ENCODE peak calls at places on chromosomes 16 and 17, in six cellular contexts. One of them, this sample, is unnamed.
A peak's percentile ranks its signal among the peaks of the same experiment; 100 is the strongest.

GRCh38 chr16:54160252-54160860 is 126.2 kb downstream of the IRX3 start:
- DNase-seq in ovary: no peak
- DNase-seq in SK-N-SH: no peak
- DNase-seq in psoas muscle: no peak
- DNase-seq in mammary epithelial cell: no peak
- DNase-seq in endothelial cell: no peak
- DNase-seq in this sample: no peak

GRCh38 chr16:81457326-81458133 is 12.9 kb downstream of the CMIP start:
- DNase-seq in ovary: peak; percentile 39
- DNase-seq in psoas muscle: peak; percentile 18
- DNase-seq in endothelial cell: no peak
- DNase-seq in SK-N-SH: no peak
- DNase-seq in mammary epithelial cell: peak; percentile 45
- DNase-seq in this sample: no peak

GRCh38 chr16:29978564-29979270 is 5.0 kb downstream of the TAOK2 start:
- DNase-seq in mammary epithelial cell: no peak
- DNase-seq in ovary: no peak
- DNase-seq in endothelial cell: no peak
- DNase-seq in psoas muscle: no peak
- DNase-seq in SK-N-SH: peak; percentile 4
- DNase-seq in this sample: no peak

GRCh38 chr17:20935740-20936139 is 107.1 kb downstream of the USP22 start:
- DNase-seq in ovary: no peak
- DNase-seq in endothelial cell: no peak
- DNase-seq in SK-N-SH: no peak
- DNase-seq in psoas muscle: no peak
- DNase-seq in mammary epithelial cell: peak; percentile 96
- DNase-seq in this sample: no peak

GRCh38 chr17:35892091-35892637 is 12.0 kb upstream of the CCL5 start:
- DNase-seq in ovary: no peak
- DNase-seq in mammary epithelial cell: peak; percentile 33
- DNase-seq in SK-N-SH: no peak
- DNase-seq in psoas muscle: no peak
- DNase-seq in endothelial cell: no peak
- DNase-seq in this sample: no peak

GRCh38 chr17:66275651-66276050 is 26.8 kb upstream of the PRKCA start:
- DNase-seq in ovary: no peak
- DNase-seq in endothelial cell: no peak
- DNase-seq in SK-N-SH: no peak
- DNase-seq in psoas muscle: no peak
- DNase-seq in mammary epithelial cell: peak; percentile 94
- DNase-seq in this sample: no peak

GRCh38 chr17:61331886-61332285 is 67.8 kb upstream of the TBX2 start:
- DNase-seq in endothelial cell: no peak
- DNase-seq in ovary: no peak
- DNase-seq in SK-N-SH: no peak
- DNase-seq in mammary epithelial cell: no peak
- DNase-seq in psoas muscle: no peak
- DNase-seq in this sample: no peak

GRCh38 chr16:24491721-24492120 is 47.6 kb upstream of the RBBP6 start:
- DNase-seq in psoas muscle: no peak
- DNase-seq in endothelial cell: no peak
- DNase-seq in mammary epithelial cell: peak; percentile 11
- DNase-seq in SK-N-SH: no peak
- DNase-seq in ovary: no peak
- DNase-seq in this sample: no peak

GRCh38 chr16:22711847-22712246 is 102.1 kb upstream of the HS3ST2 start:
- DNase-seq in psoas muscle: no peak
- DNase-seq in endothelial cell: no peak
- DNase-seq in mammary epithelial cell: no peak
- DNase-seq in SK-N-SH: no peak
- DNase-seq in ovary: no peak
- DNase-seq in this sample: no peak

GRCh38 chr16:55476625-55477533 is 2.1 kb upstream of the MMP2 start:
- DNase-seq in psoas muscle: peak; percentile 67
- DNase-seq in mammary epithelial cell: no peak
- DNase-seq in SK-N-SH: no peak
- DNase-seq in endothelial cell: no peak
- DNase-seq in ovary: peak; percentile 50
- DNase-seq in this sample: no peak

GRCh38 chr16:85149776-85150175 is 37.5 kb upstream of the CIBAR2 start:
- DNase-seq in mammary epithelial cell: no peak
- DNase-seq in endothelial cell: no peak
- DNase-seq in psoas muscle: peak; percentile 70
- DNase-seq in ovary: no peak
- DNase-seq in SK-N-SH: no peak
- DNase-seq in this sample: no peak

GRCh38 chr16:10447289-10447688 is 61.4 kb downstream of the ATF7IP2 start:
- DNase-seq in endothelial cell: no peak
- DNase-seq in ovary: no peak
- DNase-seq in SK-N-SH: no peak
- DNase-seq in mammary epithelial cell: no peak
- DNase-seq in psoas muscle: no peak
- DNase-seq in this sample: no peak

GRCh38 chr17:57323391-57323790 is 67.1 kb downstream of the MSI2 start:
- DNase-seq in psoas muscle: no peak
- DNase-seq in SK-N-SH: no peak
- DNase-seq in endothelial cell: no peak
- DNase-seq in mammary epithelial cell: no peak
- DNase-seq in ovary: no peak
- DNase-seq in this sample: no peak

GRCh38 chr17:50129303-50129945 is 536 bp downstream of the SAMD14 start:
- DNase-seq in mammary epithelial cell: no peak
- DNase-seq in SK-N-SH: peak; percentile 94
- DNase-seq in ovary: no peak
- DNase-seq in psoas muscle: no peak
- DNase-seq in endothelial cell: peak; percentile 51
- DNase-seq in this sample: no peak

GRCh38 chr17:71441098-71441497 is 679.7 kb upstream of the SOX9 start:
- DNase-seq in endothelial cell: no peak
- DNase-seq in ovary: no peak
- DNase-seq in mammary epithelial cell: peak; percentile 94
- DNase-seq in psoas muscle: no peak
- DNase-seq in SK-N-SH: no peak
- DNase-seq in this sample: no peak

GRCh38 chr16:12542818-12543699 is 260.6 kb downstream of the CPPED1 start:
- DNase-seq in ovary: no peak
- DNase-seq in psoas muscle: no peak
- DNase-seq in mammary epithelial cell: no peak
- DNase-seq in SK-N-SH: no peak
- DNase-seq in endothelial cell: no peak
- DNase-seq in this sample: no peak

GRCh38 chr17:33234930-33235685 is 58.0 kb downstream of the ASIC2 start:
- DNase-seq in psoas muscle: peak; percentile 71
- DNase-seq in mammary epithelial cell: peak; percentile 97
- DNase-seq in ovary: peak; percentile 72
- DNase-seq in SK-N-SH: peak; percentile 24
- DNase-seq in endothelial cell: no peak
- DNase-seq in this sample: no peak

GRCh38 chr16:47753620-47754019 is 292.5 kb downstream of the PHKB start:
- DNase-seq in mammary epithelial cell: no peak
- DNase-seq in ovary: no peak
- DNase-seq in endothelial cell: no peak
- DNase-seq in SK-N-SH: peak; percentile 41
- DNase-seq in psoas muscle: no peak
- DNase-seq in this sample: no peak

GRCh38 chr17:7133424-7133823 is 18.8 kb upstream of the ASGR2 start:
- DNase-seq in psoas muscle: no peak
- DNase-seq in mammary epithelial cell: no peak
- DNase-seq in SK-N-SH: peak; percentile 58
- DNase-seq in ovary: no peak
- DNase-seq in endothelial cell: peak; percentile 54
- DNase-seq in this sample: no peak

GRCh38 chr16:3095869-3096268 is 3.2 kb downstream of the ZSCAN10 start:
- DNase-seq in SK-N-SH: peak; percentile 57
- DNase-seq in endothelial cell: no peak
- DNase-seq in psoas muscle: no peak
- DNase-seq in mammary epithelial cell: no peak
- DNase-seq in ovary: no peak
- DNase-seq in this sample: no peak

GRCh38 chr17:37650419-37651003 is 7.3 kb upstream of the DDX52 start:
- DNase-seq in endothelial cell: peak; percentile 43
- DNase-seq in mammary epithelial cell: peak; percentile 30
- DNase-seq in ovary: no peak
- DNase-seq in SK-N-SH: peak; percentile 54
- DNase-seq in psoas muscle: no peak
- DNase-seq in this sample: no peak
- TF ChIP-seq CTCF in endothelial cell: peak; percentile 27
- TF ChIP-seq CTCF in mammary epithelial cell: peak; percentile 55
- TF ChIP-seq CTCF in ovary: no peak
- TF ChIP-seq CTCF in SK-N-SH: peak; percentile 77
- TF ChIP-seq CTCF in psoas muscle: peak; percentile 27
- TF ChIP-seq CTCF in this sample: peak; percentile 67

GRCh38 chr16:4340443-4340842 is 10.7 kb downstream of the PAM16 start:
- DNase-seq in endothelial cell: no peak
- DNase-seq in mammary epithelial cell: no peak
- DNase-seq in psoas muscle: no peak
- DNase-seq in ovary: no peak
- DNase-seq in SK-N-SH: no peak
- DNase-seq in this sample: no peak

GRCh38 chr16:4341250-4341649 is 9.9 kb downstream of the PAM16 start:
- DNase-seq in SK-N-SH: no peak
- DNase-seq in psoas muscle: no peak
- DNase-seq in ovary: no peak
- DNase-seq in mammary epithelial cell: no peak
- DNase-seq in endothelial cell: no peak
- DNase-seq in this sample: no peak

GRCh38 chr16:4339455-4339854 is 11.7 kb downstream of the PAM16 start:
- DNase-seq in SK-N-SH: no peak
- DNase-seq in ovary: no peak
- DNase-seq in endothelial cell: no peak
- DNase-seq in psoas muscle: no peak
- DNase-seq in mammary epithelial cell: no peak
- DNase-seq in this sample: no peak

GRCh38 chr16:4338712-4339299 is 12.3 kb downstream of the PAM16 start:
- DNase-seq in SK-N-SH: no peak
- DNase-seq in ovary: no peak
- DNase-seq in psoas muscle: no peak
- DNase-seq in endothelial cell: no peak
- DNase-seq in mammary epithelial cell: no peak
- DNase-seq in this sample: no peak

DNA sequence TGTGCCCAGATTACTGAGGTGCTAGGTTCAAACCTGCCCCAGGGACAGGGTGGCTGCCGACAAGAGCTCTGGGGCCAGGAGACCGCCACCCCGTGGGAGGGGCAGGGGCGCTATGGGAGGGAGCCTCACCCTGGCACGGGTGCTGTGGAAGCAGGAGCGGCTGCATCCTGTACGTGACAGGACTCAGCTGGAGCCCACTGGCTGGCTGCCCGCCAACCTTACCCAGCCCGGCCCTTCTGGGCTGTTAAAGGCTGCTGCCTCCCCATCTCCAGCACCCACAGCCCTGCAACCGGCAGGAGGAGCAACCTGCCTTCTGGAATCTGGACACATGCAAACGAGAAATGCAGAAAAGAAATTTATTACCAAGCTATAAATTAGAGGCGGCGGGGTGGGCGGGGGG is 11.2 kb downstream of the PAM16 start:
- DNase-seq in SK-N-SH: peak; percentile 88
- DNase-seq in mammary epithelial cell: no peak
- DNase-seq in endothelial cell: no peak
- DNase-seq in ovary: peak; percentile 78
- DNase-seq in psoas muscle: no peak
- DNase-seq in this sample: no peak
- TF ChIP-seq CTCF in SK-N-SH: no peak
- TF ChIP-seq CTCF in mammary epithelial cell: no peak
- TF ChIP-seq CTCF in endothelial cell: no peak
- TF ChIP-seq CTCF in ovary: no peak
- TF ChIP-seq CTCF in psoas muscle: no peak
- TF ChIP-seq CTCF in this sample: no peak

GRCh38 chr17:44115585-44116415 is 7.6 kb downstream of the HDAC5 start:
- DNase-seq in endothelial cell: peak; percentile 73
- DNase-seq in mammary epithelial cell: no peak
- DNase-seq in ovary: peak; percentile 37
- DNase-seq in SK-N-SH: peak; percentile 83
- DNase-seq in psoas muscle: peak; percentile 60
- DNase-seq in this sample: peak; percentile 27
- TF ChIP-seq CTCF in endothelial cell: peak; percentile 87
- TF ChIP-seq CTCF in mammary epithelial cell: peak; percentile 78
- TF ChIP-seq CTCF in ovary: peak; percentile 57
- TF ChIP-seq CTCF in SK-N-SH: peak; percentile 90
- TF ChIP-seq CTCF in psoas muscle: peak; percentile 73
- TF ChIP-seq CTCF in this sample: peak; percentile 63

GRCh38 chr17:11610999-11611566 is 12.8 kb downstream of the DNAH9 start:
- DNase-seq in mammary epithelial cell: no peak
- DNase-seq in SK-N-SH: peak; percentile 66
- DNase-seq in ovary: no peak
- DNase-seq in endothelial cell: no peak
- DNase-seq in psoas muscle: no peak
- DNase-seq in this sample: no peak
- TF ChIP-seq CTCF in mammary epithelial cell: no peak
- TF ChIP-seq CTCF in SK-N-SH: no peak
- TF ChIP-seq CTCF in ovary: no peak
- TF ChIP-seq CTCF in endothelial cell: no peak
- TF ChIP-seq CTCF in psoas muscle: no peak
- TF ChIP-seq CTCF in this sample: no peak

GRCh38 chr17:44084921-44085320 is 14.4 kb downstream of the G6PC3 start:
- DNase-seq in SK-N-SH: no peak
- DNase-seq in psoas muscle: no peak
- DNase-seq in ovary: no peak
- DNase-seq in endothelial cell: no peak
- DNase-seq in mammary epithelial cell: no peak
- DNase-seq in this sample: no peak

GRCh38 chr17:44084131-44084538 is 13.6 kb downstream of the G6PC3 start:
- DNase-seq in endothelial cell: peak; percentile 48
- DNase-seq in mammary epithelial cell: no peak
- DNase-seq in ovary: no peak
- DNase-seq in psoas muscle: no peak
- DNase-seq in SK-N-SH: peak; percentile 78
- DNase-seq in this sample: no peak

GRCh38 chr17:44088254-44088653 is 17.7 kb downstream of the G6PC3 start:
- DNase-seq in psoas muscle: no peak
- DNase-seq in SK-N-SH: no peak
- DNase-seq in ovary: no peak
- DNase-seq in mammary epithelial cell: no peak
- DNase-seq in endothelial cell: no peak
- DNase-seq in this sample: no peak

GRCh38 chr17:44086364-44087311 is 16.1 kb downstream of the G6PC3 start:
- DNase-seq in mammary epithelial cell: peak; percentile 88
- DNase-seq in endothelial cell: no peak
- DNase-seq in SK-N-SH: peak; percentile 81
- DNase-seq in psoas muscle: peak; percentile 61
- DNase-seq in ovary: peak; percentile 68
- DNase-seq in this sample: no peak

GRCh38 chr17:44087319-44087718 is 16.8 kb downstream of the G6PC3 start:
- DNase-seq in endothelial cell: no peak
- DNase-seq in SK-N-SH: no peak
- DNase-seq in ovary: no peak
- DNase-seq in mammary epithelial cell: no peak
- DNase-seq in psoas muscle: no peak
- DNase-seq in this sample: no peak
- TF ChIP-seq CTCF in endothelial cell: no peak
- TF ChIP-seq CTCF in SK-N-SH: no peak
- TF ChIP-seq CTCF in ovary: no peak
- TF ChIP-seq CTCF in mammary epithelial cell: no peak
- TF ChIP-seq CTCF in psoas muscle: no peak
- TF ChIP-seq CTCF in this sample: no peak